ENCODE peak calls at places on chromosome 2, in eight cellular contexts. One of them, this sample, is unnamed.

GRCh38 chr2:240946046-240946445 is 39.9 kb downstream of the CROCC2 start:
- DNase-seq in brain microvascular endothelial cell: no peak
- DNase-seq in mesendoderm: no peak
- DNase-seq in OCI-LY7: no peak
- DNase-seq in IMR-90: no peak
- DNase-seq in spleen: peak; percentile 44
- DNase-seq in kidney epithelial cell: no peak
- DNase-seq in breast epithelium: peak; percentile 37
- DNase-seq in this sample: peak; percentile 55

GRCh38 chr2:152427902-152428301 is 92.9 kb downstream of the FMNL2 start:
- DNase-seq in brain microvascular endothelial cell: no peak
- DNase-seq in mesendoderm: no peak
- DNase-seq in OCI-LY7: no peak
- DNase-seq in IMR-90: no peak
- DNase-seq in spleen: no peak
- DNase-seq in kidney epithelial cell: no peak
- DNase-seq in breast epithelium: no peak
- DNase-seq in this sample: no peak

GRCh38 chr2:240966906-240967680 is 31.3 kb upstream of the SNED1 start:
- DNase-seq in brain microvascular endothelial cell: no peak
- DNase-seq in mesendoderm: no peak
- DNase-seq in OCI-LY7: no peak
- DNase-seq in IMR-90: no peak
- DNase-seq in spleen: peak; percentile 71
- DNase-seq in kidney epithelial cell: no peak
- DNase-seq in breast epithelium: no peak
- DNase-seq in this sample: no peak

GRCh38 chr2:46183426-46183825 is 113.8 kb upstream of the EPAS1 start:
- DNase-seq in brain microvascular endothelial cell: no peak
- DNase-seq in mesendoderm: no peak
- DNase-seq in OCI-LY7: no peak
- DNase-seq in IMR-90: no peak
- DNase-seq in spleen: no peak
- DNase-seq in kidney epithelial cell: no peak
- DNase-seq in breast epithelium: no peak
- DNase-seq in this sample: peak; percentile 56

GRCh38 chr2:226362991-226363390 is 436.6 kb downstream of the IRS1 start:
- DNase-seq in brain microvascular endothelial cell: peak; percentile 12
- DNase-seq in mesendoderm: no peak
- DNase-seq in OCI-LY7: no peak
- DNase-seq in IMR-90: peak; percentile 80
- DNase-seq in spleen: no peak
- DNase-seq in kidney epithelial cell: peak; percentile 26
- DNase-seq in breast epithelium: no peak
- DNase-seq in this sample: no peak

GRCh38 chr2:236173734-236174607 is 5.8 kb upstream of the GBX2 start:
- DNase-seq in brain microvascular endothelial cell: no peak
- DNase-seq in mesendoderm: no peak
- DNase-seq in OCI-LY7: no peak
- DNase-seq in IMR-90: no peak
- DNase-seq in spleen: no peak
- DNase-seq in kidney epithelial cell: no peak
- DNase-seq in breast epithelium: no peak
- DNase-seq in this sample: no peak

GRCh38 chr2:164514491-164514890 is 106.8 kb downstream of the GRB14 start:
- DNase-seq in brain microvascular endothelial cell: peak; percentile 29
- DNase-seq in mesendoderm: peak; percentile 69
- DNase-seq in OCI-LY7: no peak
- DNase-seq in IMR-90: no peak
- DNase-seq in spleen: no peak
- DNase-seq in kidney epithelial cell: peak; percentile 44
- DNase-seq in breast epithelium: peak; percentile 66
- DNase-seq in this sample: no peak

GRCh38 chr2:174125151-174125550 is 123.2 kb downstream of the OLA1 start:
- DNase-seq in brain microvascular endothelial cell: no peak
- DNase-seq in mesendoderm: no peak
- DNase-seq in OCI-LY7: no peak
- DNase-seq in IMR-90: no peak
- DNase-seq in spleen: no peak
- DNase-seq in kidney epithelial cell: no peak
- DNase-seq in breast epithelium: no peak
- DNase-seq in this sample: no peak

GRCh38 chr2:96885432-96886137 is 15.7 kb upstream of the SEMA4C start:
- DNase-seq in brain microvascular endothelial cell: no peak
- DNase-seq in mesendoderm: no peak
- DNase-seq in OCI-LY7: no peak
- DNase-seq in IMR-90: no peak
- DNase-seq in spleen: peak; percentile 76
- DNase-seq in kidney epithelial cell: no peak
- DNase-seq in breast epithelium: no peak
- DNase-seq in this sample: no peak

GRCh38 chr2:61183815-61184214 is 21.8 kb downstream of the C2orf74 start:
- DNase-seq in brain microvascular endothelial cell: no peak
- DNase-seq in mesendoderm: no peak
- DNase-seq in OCI-LY7: no peak
- DNase-seq in IMR-90: no peak
- DNase-seq in spleen: no peak
- DNase-seq in kidney epithelial cell: no peak
- DNase-seq in breast epithelium: no peak
- DNase-seq in this sample: no peak
- H3K36me3 ChIP-seq in brain microvascular endothelial cell: peaks cover 64% of the 10 kb centered on the region
- H3K36me3 ChIP-seq in mesendoderm: peaks cover 23% of the 10 kb centered on the region
- H3K36me3 ChIP-seq in OCI-LY7: peaks cover 94% of the 10 kb centered on the region
- H3K36me3 ChIP-seq in IMR-90: peaks cover 65% of the 10 kb centered on the region
- H3K36me3 ChIP-seq in spleen: peaks cover 100% of the 10 kb centered on the region
- H3K36me3 ChIP-seq in kidney epithelial cell: peaks cover 1% of the 10 kb centered on the region
- H3K36me3 ChIP-seq in breast epithelium: no peaks in the 10 kb centered on the region
- H3K36me3 ChIP-seq in this sample: peaks cover 74% of the 10 kb centered on the region

DNA sequence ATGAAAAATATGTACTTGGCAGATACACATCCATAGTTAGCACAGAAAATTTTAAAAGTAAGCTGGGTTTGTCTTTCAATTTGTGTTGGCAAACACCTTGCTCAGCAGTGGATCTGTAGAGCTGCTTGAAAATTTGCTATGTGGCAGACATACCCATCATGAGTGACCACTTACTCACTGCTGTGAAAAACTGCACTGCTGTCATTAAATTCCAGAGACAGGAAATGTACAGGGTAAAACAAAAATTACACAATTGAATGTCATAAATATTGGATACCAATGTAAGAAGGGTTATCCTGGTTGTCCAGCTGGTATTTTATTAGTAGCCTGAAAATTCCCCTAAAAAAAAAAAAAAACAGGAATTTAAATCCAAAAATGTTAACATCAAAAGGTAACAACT is 24.5 kb downstream of the NIF3L1 start:
- DNase-seq in brain microvascular endothelial cell: peak; percentile 51
- DNase-seq in mesendoderm: no peak
- DNase-seq in OCI-LY7: no peak
- DNase-seq in IMR-90: peak; percentile 76
- DNase-seq in spleen: no peak
- DNase-seq in kidney epithelial cell: no peak
- DNase-seq in breast epithelium: no peak
- DNase-seq in this sample: no peak
- H3K36me3 ChIP-seq in brain microvascular endothelial cell: peaks cover 28% of the 10 kb centered on the region
- H3K36me3 ChIP-seq in mesendoderm: peaks cover 2% of the 10 kb centered on the region
- H3K36me3 ChIP-seq in OCI-LY7: peaks cover 84% of the 10 kb centered on the region
- H3K36me3 ChIP-seq in IMR-90: peaks cover 27% of the 10 kb centered on the region
- H3K36me3 ChIP-seq in spleen: peaks cover 100% of the 10 kb centered on the region
- H3K36me3 ChIP-seq in kidney epithelial cell: no peaks in the 10 kb centered on the region
- H3K36me3 ChIP-seq in breast epithelium: peaks cover 7% of the 10 kb centered on the region
- H3K36me3 ChIP-seq in this sample: peaks cover 62% of the 10 kb centered on the region

DNA sequence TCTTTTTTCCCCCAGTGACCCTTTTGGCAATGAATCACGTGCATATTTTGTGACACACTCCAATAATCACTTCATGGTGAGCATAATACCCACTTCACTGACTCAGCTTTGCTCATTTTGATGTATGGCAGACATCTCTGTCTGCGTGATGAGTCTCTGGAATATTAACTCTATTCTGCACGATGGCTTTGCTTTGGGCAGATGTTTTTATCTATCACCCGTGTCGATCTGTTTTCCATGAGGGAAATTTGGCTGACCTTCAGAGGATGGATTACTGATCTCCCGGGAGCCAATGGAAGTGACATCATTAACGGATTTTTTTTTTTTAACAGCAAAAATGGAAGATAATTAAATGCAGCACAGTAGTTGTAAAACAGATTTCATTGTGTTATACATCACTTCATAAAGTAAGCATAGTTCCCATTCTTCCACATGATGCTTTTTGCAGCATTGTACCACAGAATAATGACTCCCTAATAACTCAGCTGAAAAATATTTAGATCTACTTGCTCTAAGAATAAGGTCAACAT is 29.8 kb downstream of the CDC42EP3 start:
- DNase-seq in brain microvascular endothelial cell: no peak
- DNase-seq in mesendoderm: no peak
- DNase-seq in OCI-LY7: no peak
- DNase-seq in IMR-90: peak; percentile 82
- DNase-seq in spleen: no peak
- DNase-seq in kidney epithelial cell: no peak
- DNase-seq in breast epithelium: no peak
- DNase-seq in this sample: no peak
- H3K36me3 ChIP-seq in brain microvascular endothelial cell: peaks cover 46% of the 10 kb centered on the region
- H3K36me3 ChIP-seq in mesendoderm: no peaks in the 10 kb centered on the region
- H3K36me3 ChIP-seq in OCI-LY7: peaks cover 30% of the 10 kb centered on the region
- H3K36me3 ChIP-seq in IMR-90: peaks cover 35% of the 10 kb centered on the region
- H3K36me3 ChIP-seq in spleen: peaks cover 65% of the 10 kb centered on the region
- H3K36me3 ChIP-seq in kidney epithelial cell: peaks cover 3% of the 10 kb centered on the region
- H3K36me3 ChIP-seq in breast epithelium: no peaks in the 10 kb centered on the region
- H3K36me3 ChIP-seq in this sample: peaks cover 22% of the 10 kb centered on the region

GRCh38 chr2:43692428-43692994 is 16.3 kb upstream of the C1GALT1C1L start:
- DNase-seq in brain microvascular endothelial cell: no peak
- DNase-seq in mesendoderm: no peak
- DNase-seq in OCI-LY7: no peak
- DNase-seq in IMR-90: no peak
- DNase-seq in spleen: no peak
- DNase-seq in kidney epithelial cell: no peak
- DNase-seq in breast epithelium: no peak
- DNase-seq in this sample: no peak
- H3K36me3 ChIP-seq in brain microvascular endothelial cell: no peaks in the 10 kb centered on the region
- H3K36me3 ChIP-seq in mesendoderm: no peaks in the 10 kb centered on the region
- H3K36me3 ChIP-seq in OCI-LY7: no peaks in the 10 kb centered on the region
- H3K36me3 ChIP-seq in IMR-90: peaks cover 1% of the 10 kb centered on the region
- H3K36me3 ChIP-seq in spleen: no peaks in the 10 kb centered on the region
- H3K36me3 ChIP-seq in kidney epithelial cell: no peaks in the 10 kb centered on the region
- H3K36me3 ChIP-seq in breast epithelium: peaks cover 3% of the 10 kb centered on the region
- H3K36me3 ChIP-seq in this sample: peaks cover 7% of the 10 kb centered on the region

GRCh38 chr2:69205076-69205475 is 182.0 kb downstream of the GFPT1 start:
- DNase-seq in brain microvascular endothelial cell: no peak
- DNase-seq in mesendoderm: no peak
- DNase-seq in OCI-LY7: no peak
- DNase-seq in IMR-90: no peak
- DNase-seq in spleen: no peak
- DNase-seq in kidney epithelial cell: no peak
- DNase-seq in breast epithelium: no peak
- DNase-seq in this sample: no peak
- H3K36me3 ChIP-seq in brain microvascular endothelial cell: no peaks in the 10 kb centered on the region
- H3K36me3 ChIP-seq in mesendoderm: no peaks in the 10 kb centered on the region
- H3K36me3 ChIP-seq in OCI-LY7: no peaks in the 10 kb centered on the region
- H3K36me3 ChIP-seq in IMR-90: peaks cover 41% of the 10 kb centered on the region
- H3K36me3 ChIP-seq in spleen: no peaks in the 10 kb centered on the region
- H3K36me3 ChIP-seq in kidney epithelial cell: no peaks in the 10 kb centered on the region
- H3K36me3 ChIP-seq in breast epithelium: no peaks in the 10 kb centered on the region
- H3K36me3 ChIP-seq in this sample: peaks cover 7% of the 10 kb centered on the region

GRCh38 chr2:137842430-137842829 is 121.8 kb upstream of the HNMT start:
- DNase-seq in brain microvascular endothelial cell: no peak
- DNase-seq in mesendoderm: no peak
- DNase-seq in OCI-LY7: no peak
- DNase-seq in IMR-90: no peak
- DNase-seq in spleen: no peak
- DNase-seq in kidney epithelial cell: no peak
- DNase-seq in breast epithelium: no peak
- DNase-seq in this sample: no peak
- H3K36me3 ChIP-seq in brain microvascular endothelial cell: no peaks in the 10 kb centered on the region
- H3K36me3 ChIP-seq in mesendoderm: no peaks in the 10 kb centered on the region
- H3K36me3 ChIP-seq in OCI-LY7: no peaks in the 10 kb centered on the region
- H3K36me3 ChIP-seq in IMR-90: no peaks in the 10 kb centered on the region
- H3K36me3 ChIP-seq in spleen: no peaks in the 10 kb centered on the region
- H3K36me3 ChIP-seq in kidney epithelial cell: no peaks in the 10 kb centered on the region
- H3K36me3 ChIP-seq in breast epithelium: no peaks in the 10 kb centered on the region
- H3K36me3 ChIP-seq in this sample: no peaks in the 10 kb centered on the region

DNA sequence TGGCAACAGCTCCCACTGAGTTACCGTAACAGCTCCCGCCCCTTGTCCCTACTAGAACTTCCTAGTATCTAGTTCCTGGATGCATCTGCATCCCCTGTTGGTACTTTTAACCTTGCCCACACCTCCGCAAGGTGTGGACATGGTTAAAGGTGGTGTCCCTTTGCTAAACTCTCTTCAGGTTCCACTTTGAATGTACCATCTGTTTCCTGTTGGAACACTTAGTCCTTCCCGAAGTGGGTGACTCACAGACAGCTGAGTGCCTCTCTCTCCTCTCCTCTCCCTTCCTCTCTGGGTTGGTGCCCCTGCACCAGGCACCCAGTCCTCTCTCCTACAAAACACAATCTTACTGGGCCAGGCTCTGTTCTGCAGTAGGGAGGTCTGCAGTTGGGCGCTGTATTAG is 19.6 kb upstream of the REL start:
- DNase-seq in brain microvascular endothelial cell: no peak
- DNase-seq in mesendoderm: no peak
- DNase-seq in OCI-LY7: no peak
- DNase-seq in IMR-90: no peak
- DNase-seq in spleen: no peak
- DNase-seq in kidney epithelial cell: no peak
- DNase-seq in breast epithelium: no peak
- DNase-seq in this sample: no peak
- H3K36me3 ChIP-seq in brain microvascular endothelial cell: no peaks in the 10 kb centered on the region
- H3K36me3 ChIP-seq in mesendoderm: no peaks in the 10 kb centered on the region
- H3K36me3 ChIP-seq in OCI-LY7: peaks cover 6% of the 10 kb centered on the region
- H3K36me3 ChIP-seq in IMR-90: no peaks in the 10 kb centered on the region
- H3K36me3 ChIP-seq in spleen: no peaks in the 10 kb centered on the region
- H3K36me3 ChIP-seq in kidney epithelial cell: no peaks in the 10 kb centered on the region
- H3K36me3 ChIP-seq in breast epithelium: no peaks in the 10 kb centered on the region
- H3K36me3 ChIP-seq in this sample: no peaks in the 10 kb centered on the region

DNA sequence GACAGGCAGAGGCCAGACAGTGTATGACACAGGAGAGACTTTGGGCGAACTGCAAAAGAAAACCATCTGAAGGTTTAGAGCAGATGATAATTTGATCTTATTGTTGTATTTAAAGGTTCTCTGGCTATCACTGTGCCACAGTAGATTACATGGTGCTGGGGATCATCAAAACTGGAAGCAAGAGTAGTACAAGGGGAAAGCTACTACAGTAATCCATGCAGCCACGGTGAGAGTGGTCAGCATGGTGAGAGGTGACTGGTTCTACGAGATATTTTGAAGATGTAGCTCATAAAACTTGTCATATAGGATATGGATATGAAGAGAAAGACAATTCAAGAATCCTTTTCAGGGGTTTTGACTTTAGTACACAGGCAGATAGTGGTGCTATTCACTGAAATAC is 194.8 kb upstream of the GULP1 start:
- DNase-seq in brain microvascular endothelial cell: no peak
- DNase-seq in mesendoderm: no peak
- DNase-seq in OCI-LY7: no peak
- DNase-seq in IMR-90: no peak
- DNase-seq in spleen: no peak
- DNase-seq in kidney epithelial cell: no peak
- DNase-seq in breast epithelium: no peak
- DNase-seq in this sample: no peak
- H3K36me3 ChIP-seq in brain microvascular endothelial cell: no peaks in the 10 kb centered on the region
- H3K36me3 ChIP-seq in mesendoderm: no peaks in the 10 kb centered on the region
- H3K36me3 ChIP-seq in OCI-LY7: no peaks in the 10 kb centered on the region
- H3K36me3 ChIP-seq in IMR-90: no peaks in the 10 kb centered on the region
- H3K36me3 ChIP-seq in spleen: no peaks in the 10 kb centered on the region
- H3K36me3 ChIP-seq in kidney epithelial cell: no peaks in the 10 kb centered on the region
- H3K36me3 ChIP-seq in breast epithelium: no peaks in the 10 kb centered on the region
- H3K36me3 ChIP-seq in this sample: no peaks in the 10 kb centered on the region

This sample was measured in ascending aorta.